ENCODE peak calls at places on chromosomes 11 and 22, in four cellular contexts. F is A549, X is suprapubic skin, R is thoracic aorta. G is an unnamed sample. For H3K9me3 and H3K4me1, the result is how much of the 10 kb centered on the place peaks cover.

GRCh38 chr11:7655253-7656217 is 17.8 kb downstream of the CYB5R2 start:
- DNase-seq in R (no peak), F (no peak), X (no peak), G (peak)

GRCh38 chr11:126669416-126669815 is 313.9 kb downstream of the ST3GAL4 start:
- DNase-seq in X (no peak), F (no peak), R (no peak), G (no peak)

GRCh38 chr11:73246303-73246702 is 25.8 kb upstream of the P2RY6 start:
- DNase-seq in F (no peak), X (no peak), R (no peak), G (no peak)

GRCh38 chr11:27095050-27095449 is 54.4 kb downstream of the BBOX1 start:
- DNase-seq in X (no peak), R (no peak), F (no peak), G (no peak)

GRCh38 chr11:13448876-13449275 is 14.1 kb downstream of the BTBD10 start:
- DNase-seq in R (no peak), F (no peak), X (no peak), G (no peak)

GRCh38 chr11:121412000-121412587 is 40.0 kb upstream of the SORL1 start:
- DNase-seq in X (no peak), F (no peak), R (no peak), G (no peak)

GRCh38 chr11:111081021-111081511 is 164.5 kb upstream of the POU2AF2 start:
- DNase-seq in X (no peak), F (no peak), R (no peak), G (no peak)

GRCh38 chr11:10633261-10633660 is 60.3 kb downstream of the IRAG1 start:
- DNase-seq in X (no peak), R (no peak), F (no peak), G (no peak)

GRCh38 chr11:67409261-67409666 is 5.4 kb downstream of the TBC1D10C start:
- DNase-seq in R (no peak), F (no peak), X (no peak), G (peak)

GRCh38 chr11:1876361-1877063 is 15.2 kb downstream of the PRR33 start:
- DNase-seq in X (peak), R (no peak), F (peak), G (peak)

GRCh38 chr11:118275184-118275583 is 11.1 kb upstream of the MPZL2 start:
- DNase-seq in F (no peak), R (no peak), X (no peak), G (no peak)

GRCh38 chr11:114163830-114164401 is 104.4 kb downstream of the ZBTB16 start:
- DNase-seq in X (no peak), F (no peak), R (no peak), G (no peak)

GRCh38 chr11:66336234-66337102 is at the start of gene RIN1:
- DNase-seq in R (no peak), F (peak), X (peak), G (peak)

GRCh38 chr11:122167100-122167499 is 51.1 kb upstream of the BLID start:
- DNase-seq in F (no peak), X (no peak), R (no peak), G (no peak)

GRCh38 chr11:61731211-61731955 is 21.1 kb upstream of the MYRF start:
- DNase-seq in F (no peak), X (no peak), R (no peak), G (no peak)

GRCh38 chr22:37753746-37754145 is 54.0 kb upstream of the GCAT start:
- DNase-seq in F (no peak), X (no peak), R (no peak), G (no peak)

GRCh38 chr11:2210366-2211112 is 38.9 kb upstream of the TH start:
- DNase-seq in F (no peak), R (no peak), X (peak), G (no peak)

GRCh38 chr22:32880906-32881596 is 79.5 kb downstream of the TIMP3 start:
- DNase-seq in X (no peak), R (no peak), F (no peak), G (peak)

DNA sequence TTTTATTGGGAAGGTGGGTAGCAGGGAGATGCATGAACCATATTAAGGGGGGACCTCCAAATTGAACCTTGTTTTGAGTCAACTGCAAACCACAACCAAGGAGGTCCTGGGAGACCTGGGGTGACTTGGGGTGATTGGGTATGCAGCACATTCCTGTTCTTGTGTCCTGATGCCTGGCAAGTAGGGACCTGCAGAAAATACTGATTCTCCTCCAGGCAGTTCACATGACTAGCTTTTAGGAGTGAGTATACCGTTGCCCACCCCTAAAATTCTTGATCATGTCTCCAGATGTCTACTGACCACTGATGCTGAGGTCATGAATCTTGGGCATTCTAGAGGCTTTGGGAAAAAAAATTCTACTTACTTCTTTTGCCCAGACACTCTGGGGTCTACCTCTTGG is 6.3 kb downstream of the EHF start:
- DNase-seq in X (no peak), R (no peak), F (no peak), G (no peak)
- H3K4me3 ChIP-seq in X (no peak), R (no peak), F (no peak), G (no peak)

DNA sequence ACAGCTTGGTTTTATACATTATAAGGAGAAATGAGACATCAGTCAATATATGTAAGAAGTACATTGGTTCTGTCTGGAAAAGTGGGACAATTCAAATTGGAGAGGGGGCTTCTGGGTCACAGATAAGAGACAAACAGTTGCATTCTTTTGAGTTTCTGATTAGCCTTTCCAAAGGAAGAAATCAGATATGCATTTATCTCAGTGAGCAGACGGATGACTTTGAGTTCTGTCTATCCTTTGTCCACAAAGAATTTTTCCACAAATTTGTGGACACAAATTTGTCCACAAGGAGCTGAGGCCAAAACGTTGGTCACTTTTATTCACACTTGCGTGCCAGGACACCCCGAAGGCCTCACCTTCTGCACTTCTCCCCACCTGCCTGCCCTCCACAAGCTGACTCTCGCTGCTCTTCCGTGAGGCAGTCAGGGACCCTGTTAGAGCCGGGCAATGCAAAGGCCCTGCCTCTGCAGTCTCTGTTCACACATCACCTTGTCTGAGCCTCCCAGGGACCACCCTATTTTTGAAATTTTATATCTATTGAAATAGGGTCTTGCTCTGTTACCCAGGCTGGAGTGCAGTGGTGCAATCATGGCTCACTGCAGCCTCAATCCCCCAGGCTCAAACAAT is 20.5 kb downstream of the IL17REL start:
- DNase-seq in F (no peak), X (no peak), R (no peak), G (no peak)
- H3K9me3 ChIP-seq in F (under half), X (under half), R (under half), G (under half)

GRCh38 chr22:46050451-46050845 is 73.5 kb upstream of the WNT7B start:
- DNase-seq in F (no peak), R (no peak), X (no peak), G (no peak)

GRCh38 chr22:46051646-46052045 is 74.7 kb upstream of the WNT7B start:
- DNase-seq in X (peak), F (no peak), R (no peak), G (no peak)

GRCh38 chr22:46047841-46048595 is 71.1 kb upstream of the WNT7B start:
- DNase-seq in X (peak), F (no peak), R (no peak), G (no peak)

GRCh38 chr22:46050916-46051614 is 74.1 kb upstream of the WNT7B start:
- DNase-seq in R (no peak), F (no peak), X (peak), G (no peak)

GRCh38 chr22:46049726-46050450 is 72.9 kb upstream of the WNT7B start:
- DNase-seq in R (no peak), F (no peak), X (peak), G (no peak)
- H3K4me1 ChIP-seq in R (half or more), F (under half), X (half or more), G (under half)

GRCh38 chr11:105051559-105051958 is 6.4 kb upstream of the CARD16 start:
- DNase-seq in R (no peak), X (no peak), F (no peak), G (no peak)

GRCh38 chr11:105052487-105052886 is 7.4 kb upstream of the CARD16 start:
- DNase-seq in R (no peak), F (no peak), X (no peak), G (no peak)

GRCh38 chr11:105042178-105042577 is 3.0 kb downstream of the CARD16 start:
- DNase-seq in R (no peak), F (no peak), X (no peak), G (no peak)

GRCh38 chr11:105045897-105046296 is 762 bp upstream of the CARD16 start:
- DNase-seq in X (peak), F (no peak), R (no peak), G (no peak)

GRCh38 chr11:105046898-105047579 is 1.9 kb upstream of the CARD16 start:
- DNase-seq in F (peak), X (peak), R (no peak), G (no peak)
- H3K4me3 ChIP-seq in F (peak), X (no peak), R (peak), G (no peak)

GRCh38 chr22:22983123-22983522 is 87.2 kb upstream of the GNAZ start:
- DNase-seq in R (no peak), X (no peak), F (no peak), G (no peak)
- H3K9me3 ChIP-seq in R (under half), X (under half), F (under half), G (under half)

GRCh38 chr22:35434061-35434750 is 34.3 kb downstream of the MCM5 start:
- DNase-seq in R (no peak), F (no peak), X (no peak), G (no peak)

GRCh38 chr22:35432226-35432905 is 32.4 kb downstream of the MCM5 start:
- DNase-seq in X (no peak), F (no peak), R (no peak), G (no peak)

GRCh38 chr22:35436421-35436820 is 36.5 kb downstream of the MCM5 start:
- DNase-seq in F (no peak), R (no peak), X (no peak), G (no peak)

GRCh38 chr22:35437038-35437437 is 37.1 kb downstream of the MCM5 start:
- DNase-seq in R (no peak), F (peak), X (no peak), G (no peak)

GRCh38 chr22:35435201-35435712 is 35.3 kb downstream of the MCM5 start:
- DNase-seq in R (no peak), X (no peak), F (no peak), G (no peak)
- H3K4me1 ChIP-seq in R (under half), X (under half), F (under half), G (under half)

GRCh38 chr11:69643646-69644045 is 2.7 kb downstream of the CCND1 start:
- DNase-seq in X (no peak), F (no peak), R (no peak), G (no peak)
- H3K4me3 ChIP-seq in X (peak), F (peak), R (peak), G (no peak)

DNA sequence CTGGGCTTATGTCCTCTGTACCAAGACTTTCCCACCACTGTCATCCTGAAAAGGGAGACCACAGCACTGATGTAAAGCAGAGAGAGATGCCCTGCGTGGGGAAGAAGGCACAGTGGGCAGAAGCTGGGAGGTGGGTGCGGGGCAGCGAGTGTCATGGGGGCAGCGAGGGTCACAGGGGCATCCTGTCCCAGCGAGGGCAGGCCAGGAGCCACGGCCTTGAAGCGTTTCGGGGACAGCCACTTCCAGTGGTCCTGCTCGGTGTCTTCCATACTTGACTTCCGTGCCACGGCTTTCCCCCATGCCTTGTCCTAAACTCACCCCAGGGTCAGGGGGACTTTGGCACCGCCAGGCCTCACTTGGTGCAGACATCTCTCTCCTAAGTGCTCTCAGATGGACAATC is 1121.3 kb downstream of the TBC1D22A start:
- DNase-seq in R (no peak), F (no peak), X (no peak), G (no peak)
- H3K9me3 ChIP-seq in R (under half), F (under half), X (under half), G (under half)

GRCh38 chr11:44740967-44741366 is 14.2 kb downstream of the TSPAN18 start:
- DNase-seq in R (no peak), F (no peak), X (no peak), G (no peak)

GRCh38 chr11:44741976-44742375 is 15.2 kb downstream of the TSPAN18 start:
- DNase-seq in F (no peak), X (no peak), R (no peak), G (no peak)

GRCh38 chr11:44742470-44742869 is 15.7 kb downstream of the TSPAN18 start:
- DNase-seq in X (no peak), R (no peak), F (no peak), G (no peak)

GRCh38 chr11:44744160-44744559 is 17.4 kb downstream of the TSPAN18 start:
- DNase-seq in F (no peak), X (no peak), R (no peak), G (no peak)

GRCh38 chr11:44743326-44743725 is 16.6 kb downstream of the TSPAN18 start:
- DNase-seq in X (no peak), R (no peak), F (no peak), G (no peak)
- H3K4me1 ChIP-seq in X (under half), R (under half), F (under half), G (under half)